ENCODE peak calls at places on chromosomes 5 and 9, in eight cellular contexts. T is fibroblast of lung, A is IMR-90, R is Karpas-422, L is PC-3, O is H1, C is GM23338, H is mammary epithelial cell. Z is an unnamed sample.

GRCh38 chr5:2810644-2811043 is 59.2 kb upstream of the IRX2 start:
- DNase-seq in T (no peak), A (no peak), R (no peak), L (no peak), O (no peak), C (peak; percentile 8), H (no peak), Z (no peak)

GRCh38 chr5:136656811-136657210 is 291.5 kb upstream of the TRPC7 start:
- DNase-seq in T (no peak), A (peak; percentile 29), R (no peak), L (peak; percentile 73), O (no peak), C (no peak), H (no peak), Z (no peak)

GRCh38 chr5:167765341-167765740 is 526.1 kb upstream of the WWC1 start:
- DNase-seq in T (no peak), A (no peak), R (no peak), L (no peak), O (no peak), C (no peak), H (no peak), Z (no peak)

GRCh38 chr5:103228588-103228987 is 30.0 kb upstream of the MACIR start:
- DNase-seq in T (no peak), A (no peak), R (no peak), L (no peak), O (no peak), C (no peak), H (no peak), Z (no peak)

GRCh38 chr9:35993976-35994720 is 36.2 kb upstream of the OR2S2 start:
- DNase-seq in T (no peak), A (peak; percentile 13), R (no peak), L (no peak), O (no peak), C (no peak), H (no peak), Z (no peak)

GRCh38 chr5:168353216-168353957 is 61.9 kb downstream of the WWC1 start:
- DNase-seq in T (peak; percentile 8), A (peak; percentile 39), R (no peak), L (peak; percentile 46), O (no peak), C (no peak), H (no peak), Z (no peak)

GRCh38 chr5:170338933-170339779 is 41.6 kb upstream of the LCP2 start:
- DNase-seq in T (no peak), A (no peak), R (peak; percentile 84), L (no peak), O (no peak), C (peak; percentile 65), H (no peak), Z (peak; percentile 64)

GRCh38 chr5:147169399-147169798 is 65.4 kb upstream of the STK32A start:
- DNase-seq in T (peak; percentile 65), A (peak; percentile 46), R (no peak), L (no peak), O (no peak), C (no peak), H (peak; percentile 24), Z (no peak)

GRCh38 chr5:150498501-150498900 is 9.4 kb upstream of the NDST1 start:
- DNase-seq in T (no peak), A (no peak), R (no peak), L (no peak), O (peak; percentile 47), C (peak; percentile 84), H (no peak), Z (no peak)

GRCh38 chr5:150694638-150695037 is 6.2 kb downstream of the RBM22 start:
- DNase-seq in T (peak; percentile 60), A (peak; percentile 54), R (no peak), L (peak; percentile 43), O (no peak), C (no peak), H (peak; percentile 9), Z (no peak)

GRCh38 chr5:136776022-136776927 is 410.9 kb upstream of the TRPC7 start:
- DNase-seq in T (no peak), A (peak; percentile 44), R (no peak), L (peak; percentile 70), O (no peak), C (no peak), H (peak; percentile 5), Z (no peak)

GRCh38 chr9:72995131-72996024 is 42.5 kb upstream of the ALDH1A1 start:
- DNase-seq in T (no peak), A (no peak), R (no peak), L (no peak), O (no peak), C (no peak), H (no peak), Z (no peak)

GRCh38 chr5:91865920-91866319 is 482.8 kb upstream of the ARRDC3 start:
- DNase-seq in T (no peak), A (no peak), R (no peak), L (no peak), O (no peak), C (peak; percentile 58), H (no peak), Z (no peak)

GRCh38 chr5:45171563-45171962 is 362.8 kb downstream of the MRPS30 start:
- DNase-seq in T (no peak), A (no peak), R (no peak), L (no peak), O (no peak), C (no peak), H (no peak), Z (no peak)

GRCh38 chr9:96436063-96436455 is 13.9 kb upstream of the HABP4 start:
- DNase-seq in T (no peak), A (no peak), R (no peak), L (no peak), O (no peak), C (no peak), H (no peak), Z (no peak)

GRCh38 chr5:41924872-41925554 is at the start of gene FBXO4:
- DNase-seq in T (peak; percentile 84), A (peak; percentile 78), R (peak; percentile 96), L (peak; percentile 89), O (peak; percentile 15), C (peak; percentile 65), H (peak; percentile 68), Z (no peak)
- H3K4me2 ChIP-seq in T (peak within 1 kb of the TSS; percentile 96), A (peak within 1 kb of the TSS; percentile 75), R (peak within 1 kb of the TSS; percentile 91), L (peak within 1 kb of the TSS; percentile 92), O (peak within 1 kb of the TSS; percentile 42), C (peak within 1 kb of the TSS; percentile 84), H (peak within 1 kb of the TSS; percentile 78), Z (peak within 1 kb of the TSS; percentile 37)

DNA sequence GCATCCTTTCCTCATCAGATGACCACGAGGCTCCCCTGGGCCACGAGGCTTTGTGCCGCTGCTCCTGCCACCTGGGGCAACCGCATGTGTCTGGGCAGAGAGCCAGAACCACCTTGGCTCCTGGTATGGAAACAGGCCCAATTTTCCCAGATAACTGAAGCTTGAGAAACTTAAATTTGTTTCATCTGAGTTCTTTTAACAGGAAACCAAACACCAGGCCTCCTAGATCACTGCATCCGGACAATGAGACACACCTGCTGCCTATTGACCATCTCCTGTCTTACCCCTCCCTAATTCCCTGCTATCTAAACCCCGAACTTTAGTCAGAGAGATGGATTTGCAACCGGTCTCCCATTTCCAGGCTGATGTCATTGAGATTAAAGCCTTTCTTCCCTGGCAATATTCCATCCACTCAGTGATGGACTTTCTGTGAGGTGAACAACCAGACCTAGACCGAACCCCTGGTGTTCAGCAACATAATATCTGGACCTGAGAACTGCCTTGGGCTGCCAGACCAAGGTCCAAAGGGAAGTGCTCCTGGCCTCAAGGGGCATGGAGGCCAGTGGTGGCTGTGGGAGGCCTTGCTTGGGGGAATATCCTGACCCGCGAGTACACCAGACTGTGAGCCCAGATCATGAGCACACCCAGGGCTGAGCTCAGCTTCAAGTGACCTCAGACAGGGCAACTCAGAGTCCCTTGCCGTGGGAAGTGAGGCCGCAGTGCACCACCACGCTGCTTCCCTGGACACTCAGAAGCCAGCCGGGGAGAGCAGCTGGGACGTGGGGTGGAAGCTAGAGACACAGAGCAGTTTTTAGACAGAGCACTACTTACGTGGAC is 199.7 kb downstream of the HSPA4 start:
- DNase-seq in T (no peak), A (no peak), R (no peak), L (peak; percentile 59), O (no peak), C (no peak), H (peak; percentile 76), Z (no peak)
- H2AFZ ChIP-seq in T (no peak overlapping the region), A (peak overlapping the region; percentile 7), R (no peak overlapping the region), L (no peak overlapping the region), O (peak overlapping the region; percentile 54), C (peak overlapping the region; percentile 85), H (no peak overlapping the region), Z (no peak overlapping the region)

DNA sequence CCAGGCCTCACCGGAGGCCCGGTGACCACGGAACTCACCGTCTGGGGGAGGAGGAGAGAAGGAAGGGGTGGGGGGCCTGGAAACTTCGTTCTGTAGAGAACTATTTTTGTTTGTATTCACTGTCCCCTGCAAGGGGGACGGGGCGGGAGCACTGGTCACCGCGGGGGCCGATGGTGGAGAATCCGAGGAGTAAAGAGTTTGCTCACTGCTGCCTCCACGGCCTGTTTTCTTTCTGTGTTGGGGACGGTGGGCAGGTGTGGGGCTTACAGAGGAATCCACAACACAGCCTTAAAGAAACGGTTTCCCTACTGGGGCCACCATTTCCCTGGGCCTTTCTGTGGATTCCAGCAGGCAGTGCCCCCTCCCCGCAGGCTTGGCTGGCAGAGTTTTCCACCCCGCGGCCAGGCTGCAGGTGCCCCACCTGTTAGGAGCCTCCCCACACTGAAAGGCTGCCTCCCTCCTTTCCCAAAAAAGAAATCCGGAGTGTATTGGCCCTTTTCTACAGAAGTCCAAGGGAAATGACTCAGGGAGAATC is 80.8 kb downstream of the NTNG2 start:
- DNase-seq in T (no peak), A (no peak), R (no peak), L (no peak), O (no peak), C (peak; percentile 32), H (no peak), Z (peak; percentile 25)
- H3K4me2 ChIP-seq in T (peak overlapping the region; percentile 82), A (peak overlapping the region; percentile 61), R (peak overlapping the region; percentile 91), L (peak overlapping the region; percentile 76), O (peak overlapping the region; percentile 94), C (peak overlapping the region; percentile 99), H (peak overlapping the region; percentile 99), Z (peak overlapping the region; percentile 81)

GRCh38 chr9:37421914-37422288 is 595 bp upstream of the GRHPR start:
- DNase-seq in T (no peak), A (no peak), R (no peak), L (no peak), O (no peak), C (no peak), H (no peak), Z (no peak)
- H2AFZ ChIP-seq in T (peak overlapping the region; percentile 94), A (peak overlapping the region; percentile 98), R (no peak overlapping the region), L (peak overlapping the region; percentile 84), O (peak overlapping the region; percentile 22), C (peak overlapping the region; percentile 84), H (peak overlapping the region; percentile 95), Z (peak overlapping the region; percentile 59)

Z was measured in OCI-LY7.